ENCODE peak calls at places on chromosomes 5 and 9, in eight cellular contexts. B, X, Q, Y, G, K, A and Z are unnamed samples.

GRCh38 chr5:36125868-36126267 is 25.8 kb downstream of the LMBRD2 start:
- DNase-seq in Y (no peak), X (no peak), A (no peak), B (no peak), K (no peak), G (no peak), Q (no peak), Z (no peak)

GRCh38 chr5:139747583-139748504 is 47.8 kb upstream of the PSD2 start:
- DNase-seq in A (peak), X (peak), Y (no peak), B (peak), G (peak), Q (peak), K (no peak), Z (no peak)

GRCh38 chr5:170633235-170634041 is 129.6 kb downstream of the KCNIP1 start:
- DNase-seq in Y (peak), A (peak), B (no peak), X (peak), Q (peak), G (no peak), K (peak), Z (peak)

GRCh38 chr9:78296893-78297671 is at the start of gene PSAT1:
- DNase-seq in A (peak), X (peak), B (peak), Q (peak), G (peak), K (peak), Y (peak), Z (peak)

GRCh38 chr5:34622046-34622435 is 34.1 kb upstream of the RAI14 start:
- DNase-seq in B (no peak), G (no peak), Q (no peak), A (no peak), X (no peak), Y (no peak), K (no peak), Z (no peak)

GRCh38 chr9:129317179-129318011 is 139.3 kb upstream of the IER5L start:
- DNase-seq in K (no peak), G (no peak), Q (peak), A (no peak), Y (peak), B (peak), X (no peak), Z (no peak)

GRCh38 chr5:91906494-91906893 is 523.4 kb upstream of the ARRDC3 start:
- DNase-seq in A (no peak), Y (no peak), G (no peak), X (no peak), Q (no peak), B (no peak), K (no peak), Z (no peak)

GRCh38 chr5:111221139-111221538 is 3.0 kb upstream of the CAMK4 start:
- DNase-seq in Q (no peak), X (no peak), G (no peak), A (no peak), B (no peak), K (no peak), Y (no peak), Z (no peak)

GRCh38 chr9:33785914-33786313 is 9.4 kb upstream of the PRSS3 start:
- DNase-seq in X (no peak), A (no peak), K (no peak), Y (no peak), B (no peak), G (no peak), Q (no peak), Z (no peak)

GRCh38 chr5:57232293-57233033 is 58.6 kb downstream of the GPBP1 start:
- DNase-seq in A (no peak), Q (no peak), G (no peak), Y (no peak), K (no peak), X (no peak), B (no peak), Z (no peak)

GRCh38 chr9:133342083-133342406 is 5.9 kb downstream of the MED22 start:
- DNase-seq in K (no peak), X (no peak), B (no peak), Y (no peak), G (no peak), Q (no peak), A (no peak), Z (no peak)

GRCh38 chr9:1071730-1072129 is 21.6 kb downstream of the DMRT2 start:
- DNase-seq in A (peak), X (no peak), B (no peak), G (no peak), K (no peak), Q (no peak), Y (no peak), Z (no peak)

GRCh38 chr9:137505421-137506140 is 44.6 kb downstream of the PNPLA7 start:
- DNase-seq in G (no peak), Y (no peak), K (no peak), A (no peak), Q (no peak), X (no peak), B (no peak), Z (no peak)

GRCh38 chr9:36802171-36802920 is 229.7 kb downstream of the MELK start:
- DNase-seq in K (no peak), X (no peak), G (no peak), A (no peak), Y (no peak), Q (no peak), B (peak), Z (no peak)

GRCh38 chr5:162289489-162289888 is 221.9 kb downstream of the GABRG2 start:
- DNase-seq in X (no peak), Y (no peak), Q (no peak), G (no peak), B (no peak), A (no peak), K (no peak), Z (no peak)

GRCh38 chr9:84271004-84271886 is 69.3 kb downstream of the SLC28A3 start:
- DNase-seq in Y (no peak), X (peak), B (peak), A (peak), G (peak), K (peak), Q (peak), Z (no peak)

GRCh38 chr9:114307323-114308250 is 15.3 kb upstream of the ORM1 start:
- DNase-seq in B (no peak), X (no peak), G (no peak), Q (peak), A (peak), K (no peak), Y (peak), Z (peak)

GRCh38 chr5:91643796-91644195 is 260.7 kb upstream of the ARRDC3 start:
- DNase-seq in Q (no peak), K (no peak), G (no peak), A (no peak), B (no peak), X (no peak), Y (no peak), Z (no peak)

DNA sequence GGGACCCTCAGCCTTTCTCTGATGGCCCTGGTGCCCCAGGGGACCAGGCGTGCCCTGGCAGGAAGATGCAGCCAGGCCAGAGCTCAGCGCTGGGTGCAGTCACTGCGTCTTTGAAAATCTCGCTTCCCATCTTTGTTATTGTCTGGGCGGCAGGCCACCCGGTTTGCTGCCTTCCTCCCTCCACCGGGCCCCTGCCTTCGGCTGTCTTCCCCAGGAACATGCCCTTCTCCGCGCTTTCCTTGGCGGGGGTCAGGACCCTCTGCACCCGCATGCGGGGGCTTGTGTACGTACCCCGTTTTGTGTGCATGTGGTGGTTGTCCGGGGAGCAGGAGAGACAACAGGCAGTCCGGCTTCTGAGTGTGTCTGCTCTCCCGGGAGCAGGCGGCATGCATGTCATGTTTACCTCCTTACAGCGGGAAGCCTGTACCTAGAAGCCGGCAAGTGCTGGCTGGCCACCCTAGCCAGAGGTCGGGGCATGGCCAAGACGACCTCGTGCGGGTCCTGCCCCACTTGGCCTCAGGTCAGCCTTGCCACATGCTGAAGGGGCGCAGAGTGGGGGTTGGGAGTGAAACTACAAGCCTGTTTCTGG is 49.5 kb downstream of the DAB2IP start:
- DNase-seq in B (no peak), G (no peak), Q (no peak), Y (no peak), A (no peak), X (peak), K (no peak), Z (no peak)
- H3K4me3 ChIP-seq in B (peak), G (no peak), Q (peak), Y (peak), A (peak), X (peak), K (no peak), Z (peak)

DNA sequence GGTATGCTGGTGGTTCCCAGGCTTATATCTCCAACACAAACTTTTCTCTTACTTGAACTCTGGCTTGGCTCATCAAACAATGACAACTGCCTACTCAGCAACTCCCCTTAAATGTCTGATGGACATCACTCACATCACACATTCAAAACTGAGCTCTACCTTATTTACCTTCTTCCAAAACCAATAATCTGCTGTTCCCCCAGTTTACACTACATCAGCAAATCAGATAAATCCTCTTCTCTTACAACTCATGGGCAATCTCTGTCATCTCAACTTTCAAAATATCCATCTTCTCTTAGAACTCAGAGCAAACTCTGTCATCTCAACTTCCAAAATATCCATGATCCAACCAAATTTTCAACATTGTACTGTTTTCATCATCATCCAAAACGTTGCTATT is 2347.9 kb upstream of the ACO1 start:
- DNase-seq in A (no peak), Y (no peak), B (no peak), Q (no peak), K (no peak), X (no peak), G (no peak), Z (no peak)
- H3K4me3 ChIP-seq in A (no peak), Y (no peak), B (no peak), Q (no peak), K (no peak), X (no peak), G (no peak), Z (no peak)

GRCh38 chr5:114185274-114185673 is 176.6 kb upstream of the KCNN2 start:
- DNase-seq in Q (no peak), X (peak), B (no peak), Y (no peak), A (no peak), K (no peak), G (no peak), Z (no peak)
- H3K4me3 ChIP-seq in Q (no peak), X (no peak), B (no peak), Y (no peak), A (no peak), K (no peak), G (no peak), Z (no peak)

GRCh38 chr5:113204525-113205161 is 228.0 kb downstream of the DCP2 start:
- DNase-seq in Y (no peak), K (no peak), Q (no peak), A (peak), B (peak), G (no peak), X (peak), Z (peak)
- H3K4me3 ChIP-seq in Y (no peak), K (no peak), Q (no peak), A (no peak), B (no peak), G (no peak), X (no peak), Z (peak)

GRCh38 chr9:116377179-116377790 is 223.7 kb downstream of the PAPPA start:
- DNase-seq in Y (no peak), Q (no peak), B (no peak), X (no peak), A (no peak), G (no peak), K (no peak), Z (no peak)
- H3K4me3 ChIP-seq in Y (no peak), Q (no peak), B (no peak), X (no peak), A (no peak), G (no peak), K (no peak), Z (no peak)

GRCh38 chr5:158752656-158752973 is 347.1 kb downstream of the EBF1 start:
- DNase-seq in Y (no peak), Q (no peak), A (no peak), X (no peak), B (no peak), G (no peak), K (no peak), Z (no peak)
- H3K4me3 ChIP-seq in Y (no peak), Q (no peak), A (no peak), X (no peak), B (no peak), G (no peak), K (no peak), Z (no peak)